ENCODE peak calls at places on chromosomes 3 and 15, in six cellular contexts. K, C, G, Y, I and F are unnamed samples.

GRCh38 chr3:112530573-112530972 is 31.2 kb downstream of the ATG3 start:
- DNase-seq in K (peak; percentile 10), C (no peak), G (no peak), Y (no peak), I (no peak), F (no peak)

GRCh38 chr3:16231983-16232382 is 32.8 kb downstream of the DPH3 start:
- DNase-seq in K (no peak), C (peak; percentile 48), G (no peak), Y (no peak), I (no peak), F (no peak)

GRCh38 chr3:171260430-171260829 is 199.8 kb downstream of the TNIK start:
- DNase-seq in K (no peak), C (no peak), G (no peak), Y (no peak), I (no peak), F (no peak)

GRCh38 chr15:40445411-40446055 is 4.8 kb downstream of the BAHD1 start:
- DNase-seq in K (no peak), C (no peak), G (no peak), Y (no peak), I (no peak), F (no peak)

GRCh38 chr3:18127181-18127863 is 297.8 kb downstream of the SATB1 start:
- DNase-seq in K (no peak), C (no peak), G (no peak), Y (no peak), I (no peak), F (no peak)

GRCh38 chr15:67479781-67480180 is 41.1 kb upstream of the C15orf61 start:
- DNase-seq in K (no peak), C (no peak), G (no peak), Y (no peak), I (no peak), F (no peak)

GRCh38 chr15:69531302-69532027 is 78.8 kb downstream of the RPLP1 start:
- DNase-seq in K (no peak), C (no peak), G (peak; percentile 58), Y (peak; percentile 28), I (no peak), F (no peak)

GRCh38 chr15:39594056-39594763 is 13.3 kb downstream of the THBS1 start:
- DNase-seq in K (no peak), C (no peak), G (no peak), Y (no peak), I (no peak), F (no peak)

GRCh38 chr3:160735801-160736200 is 20.2 kb upstream of the PPM1L start:
- DNase-seq in K (no peak), C (no peak), G (no peak), Y (no peak), I (no peak), F (no peak)

GRCh38 chr3:148718982-148719862 is 21.5 kb downstream of the AGTR1 start:
- DNase-seq in K (no peak), C (no peak), G (no peak), Y (no peak), I (no peak), F (no peak)

GRCh38 chr3:186461141-186461540 is 83.0 kb downstream of the CRYGS start:
- DNase-seq in K (peak; percentile 65), C (no peak), G (no peak), Y (no peak), I (no peak), F (no peak)

GRCh38 chr15:69403611-69404010 is 10.5 kb upstream of the KIF23 start:
- DNase-seq in K (no peak), C (no peak), G (no peak), Y (no peak), I (no peak), F (no peak)

GRCh38 chr15:74906193-74906449 is 530 bp downstream of the FAM219B start:
- DNase-seq in K (peak; percentile 49), C (peak; percentile 71), G (peak; percentile 63), Y (peak; percentile 31), I (peak; percentile 71), F (no peak)

GRCh38 chr15:89016549-89017041 is 71.7 kb upstream of the ABHD2 start:
- DNase-seq in K (no peak), C (no peak), G (no peak), Y (no peak), I (no peak), F (peak; percentile 34)

GRCh38 chr15:89019436-89019835 is 68.8 kb upstream of the ABHD2 start:
- DNase-seq in K (no peak), C (no peak), G (no peak), Y (no peak), I (no peak), F (no peak)

GRCh38 chr15:89015412-89016097 is 72.7 kb upstream of the ABHD2 start:
- DNase-seq in K (no peak), C (no peak), G (no peak), Y (no peak), I (no peak), F (no peak)

GRCh38 chr15:89018235-89018634 is 70.0 kb upstream of the ABHD2 start:
- DNase-seq in K (no peak), C (no peak), G (no peak), Y (no peak), I (peak; percentile 67), F (peak; percentile 54)

GRCh38 chr15:89017370-89018066 is 70.7 kb upstream of the ABHD2 start:
- DNase-seq in K (peak; percentile 82), C (peak; percentile 92), G (peak; percentile 98), Y (peak; percentile 77), I (peak; percentile 88), F (peak; percentile 90)
- TF ChIP-seq EP300 in K (no peak), C (peak; percentile 12), G (no peak), Y (peak; percentile 54), I (no peak), F (peak; percentile 73)

DNA sequence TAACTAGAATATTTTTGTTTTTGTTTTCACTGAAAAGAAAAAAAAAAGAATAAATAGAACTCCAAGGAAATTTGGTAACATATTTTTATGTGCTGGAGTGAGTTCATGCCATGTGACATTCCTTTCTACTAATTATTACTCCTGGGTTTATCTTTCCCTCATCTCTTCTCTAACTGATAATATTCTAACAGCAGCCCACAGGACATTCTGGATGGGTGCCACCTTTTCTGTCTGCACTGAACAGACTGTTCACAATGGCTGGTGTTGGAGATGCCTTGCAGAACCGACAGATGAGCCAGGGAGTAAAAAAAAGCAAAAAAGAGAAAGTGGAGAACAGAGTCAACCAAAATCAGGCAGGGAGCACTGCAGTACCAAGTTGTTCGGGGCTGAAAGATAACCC is 151.3 kb downstream of the OR4M2 start:
- DNase-seq in K (no peak), C (no peak), G (no peak), Y (no peak), I (no peak), F (no peak)
- H3K9me3 ChIP-seq in K (peaks cover 26% of the 10 kb centered on the region), C (no peaks in the 10 kb centered on the region), G (peaks cover 81% of the 10 kb centered on the region), Y (no peaks in the 10 kb centered on the region), I (no peaks in the 10 kb centered on the region), F (no peaks in the 10 kb centered on the region)

GRCh38 chr3:57596495-57597239 is 477 bp downstream of the ARF4 start:
- DNase-seq in K (peak; percentile 33), C (peak; percentile 93), G (peak; percentile 65), Y (peak; percentile 87), I (peak; percentile 94), F (peak; percentile 52)
- TF ChIP-seq POLR2A in K (peak; percentile 11), C (no peak), G (peak; percentile 52), Y (no peak), I (peak; percentile 49), F (no peak)

DNA sequence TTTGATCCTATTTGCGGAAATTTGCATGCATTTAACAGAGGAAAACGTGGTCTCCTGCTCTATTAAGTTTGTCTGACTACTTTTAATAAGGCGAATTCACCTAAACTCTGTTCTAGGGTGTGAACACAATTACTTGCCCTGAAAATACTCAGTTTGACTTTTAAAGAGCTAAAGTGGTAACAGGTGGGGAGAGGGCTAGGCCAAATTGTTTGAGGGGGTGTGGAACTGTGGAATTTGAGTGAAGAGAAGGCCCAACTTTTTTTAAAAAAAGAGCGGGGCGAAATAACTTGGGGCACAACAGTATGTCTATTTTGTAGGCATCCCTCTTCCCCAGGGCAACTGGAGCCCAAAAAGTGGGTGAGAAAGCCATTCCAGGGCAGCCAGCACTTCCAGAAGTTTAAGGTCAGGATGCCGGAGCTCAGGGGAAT is 580 bp upstream of the FXR1 start:
- DNase-seq in K (no peak), C (no peak), G (no peak), Y (no peak), I (no peak), F (no peak)
- TF ChIP-seq EP300 in K (no peak), C (no peak), G (no peak), Y (no peak), I (no peak), F (no peak)

GRCh38 chr3:62238003-62238402 is 135.3 kb downstream of the FEZF2 start:
- DNase-seq in K (no peak), C (no peak), G (no peak), Y (no peak), I (no peak), F (no peak)

GRCh38 chr3:62233065-62233464 is 140.3 kb downstream of the FEZF2 start:
- DNase-seq in K (no peak), C (no peak), G (no peak), Y (no peak), I (no peak), F (no peak)

GRCh38 chr3:62238431-62238830 is 134.9 kb downstream of the FEZF2 start:
- DNase-seq in K (no peak), C (no peak), G (no peak), Y (no peak), I (no peak), F (no peak)

GRCh38 chr3:62241279-62241678 is 132.1 kb downstream of the FEZF2 start:
- DNase-seq in K (no peak), C (no peak), G (no peak), Y (no peak), I (no peak), F (no peak)

DNA sequence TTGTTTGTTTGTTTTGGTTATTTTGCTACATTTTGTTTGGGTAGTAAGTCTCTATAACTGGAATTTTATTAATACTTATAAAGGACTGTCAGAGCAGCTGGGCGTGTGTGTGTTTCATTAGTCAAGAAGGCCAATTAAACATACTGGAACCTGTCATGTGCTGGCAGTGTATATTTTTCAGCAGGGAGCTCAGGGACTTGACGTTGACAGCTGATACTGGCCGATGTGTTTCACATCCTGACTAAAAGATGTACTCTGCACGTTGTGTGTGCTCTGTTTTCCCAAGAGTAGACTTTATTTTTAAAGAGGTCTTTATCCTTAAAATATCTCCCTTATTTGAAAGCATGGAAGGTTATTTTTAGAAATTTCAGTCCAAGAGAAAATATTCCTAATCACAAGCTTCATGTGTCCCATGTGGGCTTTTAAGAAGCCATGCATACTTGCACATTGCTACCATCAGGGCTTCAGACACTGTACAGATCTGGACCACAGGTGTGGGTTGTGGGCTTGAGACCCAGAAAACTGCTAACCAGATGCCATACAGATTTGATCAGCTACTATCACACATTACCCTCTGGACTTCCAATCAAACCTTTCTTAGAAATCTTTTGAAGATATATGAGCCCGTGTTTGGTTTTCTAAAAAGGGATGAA is 135.9 kb downstream of the FEZF2 start:
- DNase-seq in K (no peak), C (no peak), G (no peak), Y (no peak), I (no peak), F (no peak)
- H3K9me3 ChIP-seq in K (no peaks in the 10 kb centered on the region), C (no peaks in the 10 kb centered on the region), G (no peaks in the 10 kb centered on the region), Y (no peaks in the 10 kb centered on the region), I (no peaks in the 10 kb centered on the region), F (no peaks in the 10 kb centered on the region)

GRCh38 chr15:90956551-90957104 is 1.9 kb downstream of the RCCD1 start:
- DNase-seq in K (peak; percentile 97), C (no peak), G (peak; percentile 94), Y (peak; percentile 83), I (peak; percentile 87), F (peak; percentile 63)
- TF ChIP-seq POLR2A in K (no peak), C (no peak), G (peak; percentile 46), Y (no peak), I (no peak), F (no peak)